ENCODE peak calls at places on chromosomes 2 and 18, in ten cellular contexts. G is HT-29; W is Calu3; E is progenitor cell of endocrine pancreas; H is activated CD4-positive, alpha-beta T cell treated with anti-CD3 and anti-CD28 coated beads for 4 hours; L is foreskin melanocyte; Q is fibroblast of mammary gland; O is CD8-positive, alpha-beta memory T cell; Z is bronchial epithelial cell; P is epithelial cell of esophagus. J is an unnamed sample.

GRCh38 chr2:19120941-19121750 is 237.3 kb downstream of the OSR1 start:
- DNase-seq in H (no peak), Z (peak; percentile 61), G (no peak), W (peak; percentile 9), O (no peak), Q (peak; percentile 90), E (no peak), P (peak; percentile 59), L (peak; percentile 99), J (no peak)

GRCh38 chr18:48003426-48004349 is 73.2 kb upstream of the SMAD2 start:
- DNase-seq in O (no peak), H (no peak), Q (peak; percentile 31), W (peak; percentile 53), P (peak; percentile 33), E (no peak), G (peak; percentile 44), Z (peak; percentile 62), L (peak; percentile 61), J (no peak)

GRCh38 chr18:46577546-46577945 is 79.5 kb downstream of the LOXHD1 start:
- DNase-seq in H (no peak), Q (no peak), W (no peak), G (no peak), Z (no peak), L (no peak), O (no peak), P (no peak), E (no peak), J (no peak)

GRCh38 chr2:105645031-105645940 is 99.4 kb upstream of the NCK2 start:
- DNase-seq in Q (no peak), P (peak; percentile 19), O (no peak), L (no peak), E (no peak), Z (peak; percentile 20), G (no peak), W (no peak), H (no peak), J (no peak)

GRCh38 chr2:202577250-202578183 is 57.3 kb upstream of the FAM117B start:
- DNase-seq in O (no peak), G (no peak), H (no peak), L (no peak), W (no peak), Q (no peak), Z (peak; percentile 21), P (no peak), E (no peak), J (no peak)

GRCh38 chr2:36770542-36771287 is 74.2 kb downstream of the VIT start:
- DNase-seq in Z (peak; percentile 41), Q (peak; percentile 56), L (no peak), E (no peak), H (peak; percentile 20), P (peak; percentile 67), W (peak; percentile 43), G (peak; percentile 67), O (no peak), J (no peak)

GRCh38 chr2:120034616-120035015 is 21.7 kb downstream of the EPB41L5 start:
- DNase-seq in E (no peak), G (no peak), W (no peak), L (no peak), P (no peak), Z (no peak), O (no peak), Q (no peak), H (no peak), J (no peak)

GRCh38 chr2:20596973-20597867 is 53.7 kb downstream of the HS1BP3 start:
- DNase-seq in Q (peak; percentile 85), G (no peak), E (no peak), L (no peak), P (no peak), O (peak; percentile 18), W (no peak), Z (no peak), H (no peak), J (no peak)

GRCh38 chr2:98869868-98870267 is 66.2 kb downstream of the CRACDL start:
- DNase-seq in L (no peak), H (no peak), P (peak; percentile 74), E (no peak), O (no peak), G (peak; percentile 72), Q (no peak), Z (peak; percentile 66), W (peak; percentile 88), J (no peak)

GRCh38 chr2:37614061-37614802 is 57.2 kb downstream of the CDC42EP3 start:
- DNase-seq in W (no peak), Z (peak; percentile 78), L (no peak), G (no peak), Q (peak; percentile 88), E (no peak), H (no peak), O (no peak), P (peak; percentile 75), J (no peak)

GRCh38 chr2:232898592-232899541 is 28.8 kb downstream of the SNORC start:
- DNase-seq in H (no peak), Z (no peak), W (no peak), L (no peak), P (peak; percentile 13), O (no peak), G (no peak), E (no peak), Q (peak; percentile 75), J (no peak)